ENCODE peak calls at places on chromosomes 16 and 17, in five cellular contexts. D is PC-9, V is GM23248, E is GM23338, O is HCT116. F is an unnamed sample. For H3K79me2, the result is how much of the 10 kb centered on the place peaks cover.

GRCh38 chr17:17751489-17751995 is 70.3 kb downstream of the RAI1 start:
- DNase-seq in D (peak), V (peak), E (no peak), O (no peak), F (no peak)

GRCh38 chr16:84416407-84417321 is 48.3 kb downstream of the ATP2C2 start:
- DNase-seq in D (no peak), V (no peak), E (no peak), O (no peak), F (no peak)

GRCh38 chr16:22625948-22626347 is 115.3 kb downstream of the NPIPB5 start:
- DNase-seq in D (no peak), V (peak), E (no peak), O (no peak), F (no peak)

GRCh38 chr16:81158964-81159363 is 62.8 kb upstream of the GCSH start:
- DNase-seq in D (no peak), V (no peak), E (no peak), O (no peak), F (no peak)

GRCh38 chr16:67662653-67663010 is 1.9 kb downstream of the PARD6A start:
- DNase-seq in D (no peak), V (no peak), E (no peak), O (no peak), F (no peak)

GRCh38 chr16:85477801-85478363 is 135.2 kb upstream of the GSE1 start:
- DNase-seq in D (no peak), V (no peak), E (no peak), O (no peak), F (no peak)

GRCh38 chr17:45132302-45132568 is at the start of gene PLCD3:
- DNase-seq in D (no peak), V (no peak), E (no peak), O (no peak), F (peak)

GRCh38 chr16:65739518-65739917 is 617.7 kb upstream of the CDH11 start:
- DNase-seq in D (no peak), V (no peak), E (no peak), O (no peak), F (no peak)

GRCh38 chr16:77190190-77190477 is 856 bp upstream of the MON1B start:
- DNase-seq in D (no peak), V (peak), E (no peak), O (no peak), F (no peak)

GRCh38 chr16:31471875-31472558 is at the start of gene TGFB1I1:
- DNase-seq in D (no peak), V (peak), E (peak), O (no peak), F (no peak)

GRCh38 chr17:28969706-28970393 is 18.5 kb upstream of the PHF12 start:
- DNase-seq in D (peak), V (no peak), E (no peak), O (no peak), F (no peak)

GRCh38 chr17:19726615-19727376 is 10.4 kb upstream of the SLC47A2 start:
- DNase-seq in D (no peak), V (peak), E (no peak), O (no peak), F (no peak)

GRCh38 chr17:63550816-63551639 is 751 bp downstream of the DCAF7 start:
- DNase-seq in D (no peak), V (peak), E (peak), O (no peak), F (no peak)

GRCh38 chr16:86303787-86304685 is 206.3 kb upstream of the FOXF1 start:
- DNase-seq in D (no peak), V (no peak), E (peak), O (no peak), F (no peak)

GRCh38 chr16:89921699-89922476 is 1.3 kb upstream of the TUBB3 start:
- DNase-seq in D (peak), V (peak), E (peak), O (peak), F (no peak)
- H3K79me2 ChIP-seq in D (under half), V (under half), E (under half), O (under half), F (under half)

DNA sequence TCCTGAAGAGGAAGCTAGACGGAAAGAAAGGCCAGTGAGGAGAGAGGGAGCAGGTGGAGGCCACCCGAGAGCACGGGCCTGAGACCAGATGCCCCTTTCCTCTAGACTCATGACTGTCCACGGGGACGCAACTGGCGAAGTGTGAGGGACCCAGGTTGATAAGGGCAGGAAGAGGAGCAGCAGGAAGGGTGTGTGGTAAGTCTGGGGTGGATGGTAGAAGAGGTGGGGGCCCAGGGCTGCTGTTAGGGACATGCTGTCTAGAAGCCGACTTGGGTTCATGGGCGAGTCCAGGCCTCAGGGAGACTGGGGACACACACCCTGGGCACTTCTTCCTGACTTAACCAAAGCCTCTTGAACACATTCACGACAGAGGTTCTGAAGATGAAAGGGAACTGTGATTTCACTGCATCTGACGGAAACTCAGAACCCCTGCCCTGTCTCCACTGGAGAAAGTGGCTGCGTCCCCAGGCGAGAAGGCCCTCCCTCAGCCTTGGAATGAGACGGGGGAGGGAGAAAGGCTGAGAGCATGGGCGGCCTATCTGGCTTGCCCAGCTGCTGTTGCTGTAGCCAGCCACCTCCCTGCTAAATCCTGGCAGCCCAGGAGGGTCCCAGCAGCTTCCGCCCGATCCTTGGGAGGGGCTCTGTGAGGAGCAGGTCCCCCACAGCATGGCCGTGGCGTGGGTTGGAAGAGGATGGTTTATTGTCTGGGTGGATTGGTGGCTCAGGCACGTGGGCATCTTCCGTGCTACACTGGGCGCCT is 6.0 kb downstream of the HIC1 start:
- DNase-seq in D (no peak), V (no peak), E (no peak), O (no peak), F (no peak)
- TF ChIP-seq EZH2 in D (no peak), V (no peak), E (no peak), O (no peak), F (no peak)

GRCh38 chr17:77189148-77189547 is 48.4 kb downstream of the SEC14L1 start:
- DNase-seq in D (no peak), V (no peak), E (no peak), O (no peak), F (peak)

GRCh38 chr17:77193653-77194052 is 52.9 kb downstream of the SEC14L1 start:
- DNase-seq in D (no peak), V (no peak), E (no peak), O (no peak), F (no peak)

GRCh38 chr17:77188084-77189066 is 47.6 kb downstream of the SEC14L1 start:
- DNase-seq in D (no peak), V (no peak), E (no peak), O (no peak), F (peak)

GRCh38 chr17:77191266-77191665 is 50.5 kb downstream of the SEC14L1 start:
- DNase-seq in D (no peak), V (no peak), E (no peak), O (no peak), F (no peak)

GRCh38 chr17:77190561-77190960 is 49.8 kb downstream of the SEC14L1 start:
- DNase-seq in D (no peak), V (no peak), E (no peak), O (no peak), F (no peak)
- H3K79me2 ChIP-seq in D (under half), V (half or more), E (under half), O (under half), F (half or more)

GRCh38 chr16:27314161-27314723 is 468 bp downstream of the IL4R start:
- DNase-seq in D (peak), V (peak), E (peak), O (peak), F (no peak)
- TF ChIP-seq EZH2 in D (no peak), V (no peak), E (no peak), O (no peak), F (no peak)

DNA sequence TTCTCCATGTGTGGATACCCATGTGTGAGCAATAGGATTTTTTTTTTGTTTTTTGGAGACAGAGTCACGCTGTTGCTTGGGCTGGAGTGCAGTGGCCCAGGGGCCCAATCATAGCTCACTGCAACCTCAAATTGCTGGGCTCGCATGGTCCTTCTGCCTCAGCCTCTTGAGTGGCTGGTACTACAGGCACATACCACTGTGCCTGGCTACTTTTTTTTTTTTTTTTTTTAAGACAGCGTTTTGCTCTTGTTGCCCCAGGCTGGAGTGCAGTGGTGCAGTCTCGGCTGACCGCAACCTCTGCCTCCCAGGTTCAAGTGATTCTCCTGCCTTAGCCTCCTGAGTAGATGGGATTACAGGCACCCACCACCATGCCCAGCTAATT is 16.7 kb downstream of the MGRN1 start:
- DNase-seq in D (no peak), V (no peak), E (no peak), O (no peak), F (no peak)
- H3K79me2 ChIP-seq in D (under half), V (half or more), E (half or more), O (half or more), F (half or more)

GRCh38 chr16:54175552-54176375 is 110.8 kb downstream of the IRX3 start:
- DNase-seq in D (no peak), V (peak), E (no peak), O (no peak), F (no peak)
- TF ChIP-seq EZH2 in D (no peak), V (no peak), E (no peak), O (no peak), F (no peak)

GRCh38 chr17:57924677-57925076 is 30.5 kb downstream of the CUEDC1 start:
- DNase-seq in D (no peak), V (no peak), E (no peak), O (no peak), F (no peak)

GRCh38 chr17:57927048-57927723 is 28.0 kb downstream of the CUEDC1 start:
- DNase-seq in D (peak), V (peak), E (peak), O (no peak), F (no peak)

GRCh38 chr17:57923182-57923872 is 31.9 kb downstream of the CUEDC1 start:
- DNase-seq in D (no peak), V (no peak), E (no peak), O (no peak), F (no peak)

GRCh38 chr17:57926723-57927047 is 28.5 kb downstream of the CUEDC1 start:
- DNase-seq in D (no peak), V (peak), E (no peak), O (no peak), F (no peak)

DNA sequence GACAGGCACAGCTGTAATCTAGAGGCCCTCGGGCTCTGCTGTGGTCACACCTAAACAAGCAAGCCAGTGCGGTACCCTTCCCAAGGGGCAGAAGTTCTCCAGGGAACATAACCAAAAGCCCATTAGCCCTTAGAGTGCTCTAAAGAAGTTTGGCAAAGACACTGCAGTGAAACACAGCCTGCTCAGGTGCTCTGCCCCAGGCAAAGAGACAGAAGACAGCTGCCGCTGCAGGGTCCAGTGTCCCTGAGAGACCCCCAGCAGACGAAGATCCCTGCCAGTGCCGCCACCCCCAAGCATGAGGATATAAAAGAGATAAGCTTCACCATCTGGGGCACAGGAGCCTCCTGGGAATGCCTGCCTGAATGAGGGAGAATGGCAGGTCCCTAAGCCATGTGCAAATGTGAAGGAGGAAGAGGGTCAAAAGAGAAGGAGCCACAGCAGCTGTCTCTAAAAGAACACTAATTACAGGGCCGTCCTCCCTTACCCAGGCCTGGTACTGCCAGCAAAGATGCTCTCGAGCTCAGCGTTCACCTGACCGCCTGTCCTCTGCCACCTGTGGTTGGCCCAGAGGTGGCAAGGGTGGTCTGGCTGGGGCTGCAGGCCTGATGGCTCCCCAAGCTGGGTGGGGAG is 29.7 kb downstream of the CUEDC1 start:
- DNase-seq in D (no peak), V (no peak), E (no peak), O (no peak), F (no peak)
- H3K79me2 ChIP-seq in D (under half), V (half or more), E (under half), O (half or more), F (under half)